ENCODE peak calls at places on chromosomes 13 and 19, in seven cellular contexts. J, U, Y, D, N, I and H are unnamed samples.

GRCh38 chr13:105991131-105991530 is 544.3 kb downstream of the EFNB2 start:
- DNase-seq in J (no peak), Y (no peak), D (no peak), I (no peak), N (no peak), U (no peak), H (no peak)

GRCh38 chr19:9871626-9872338 is 36.7 kb downstream of the PIN1 start:
- DNase-seq in U (no peak), Y (no peak), J (no peak), I (no peak), N (no peak), D (no peak), H (no peak)

GRCh38 chr19:406999-407491 is 1.9 kb downstream of the C2CD4C start:
- DNase-seq in D (no peak), U (no peak), I (peak), N (no peak), J (peak), Y (no peak), H (no peak)

GRCh38 chr19:55440411-55441105 is 2.5 kb downstream of the SHISA7 start:
- DNase-seq in Y (no peak), J (peak), U (no peak), I (no peak), D (peak), N (no peak), H (no peak)

GRCh38 chr13:73492811-73493210 is 434.0 kb downstream of the KLF5 start:
- DNase-seq in U (no peak), Y (no peak), D (no peak), N (no peak), I (no peak), J (no peak), H (no peak)

GRCh38 chr19:7795555-7796161 is 32.6 kb downstream of the CLEC4M start:
- DNase-seq in U (no peak), N (no peak), J (no peak), I (no peak), D (no peak), Y (no peak), H (peak)

GRCh38 chr13:92838786-92839185 is 387.8 kb upstream of the GPC6 start:
- DNase-seq in D (no peak), Y (no peak), I (peak), J (no peak), U (peak), N (no peak), H (peak)

GRCh38 chr13:34655554-34655953 is 286.5 kb upstream of the NBEA start:
- DNase-seq in D (no peak), J (no peak), I (no peak), N (no peak), U (peak), Y (no peak), H (no peak)

GRCh38 chr19:49128545-49129237 is 9.3 kb downstream of the PPFIA3 start:
- DNase-seq in U (no peak), D (no peak), Y (no peak), N (no peak), J (no peak), I (no peak), H (no peak)

GRCh38 chr13:74299688-74300087 is 165.5 kb upstream of the KLF12 start:
- DNase-seq in J (no peak), D (no peak), N (no peak), I (no peak), U (no peak), Y (no peak), H (no peak)

GRCh38 chr19:35549174-35549788 is 3.9 kb downstream of the TMEM147 start:
- DNase-seq in J (peak), I (peak), D (peak), U (peak), Y (peak), N (no peak), H (peak)

DNA sequence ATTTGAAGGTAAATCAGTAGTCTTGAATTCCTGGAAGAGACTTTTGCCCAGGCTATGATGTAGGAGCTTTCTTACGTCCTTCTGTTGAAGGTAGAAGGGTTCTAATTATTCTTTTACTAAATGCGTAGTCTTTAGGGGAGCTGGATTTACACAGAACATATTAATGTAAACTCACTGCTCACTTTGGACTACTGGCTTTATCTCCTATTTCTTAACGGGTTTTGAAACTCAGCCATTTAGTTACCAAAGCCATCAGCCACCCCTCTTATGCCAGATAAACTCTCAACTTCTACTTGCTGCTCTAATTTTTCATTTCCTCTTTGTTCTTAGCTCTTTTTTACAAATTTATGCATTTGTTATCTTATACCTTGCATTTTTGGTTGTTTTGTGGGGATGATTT is 81.5 kb downstream of the FNDC3A start:
- DNase-seq in U (no peak), N (no peak), I (no peak), J (no peak), Y (no peak), D (no peak), H (no peak)
- H3K18ac ChIP-seq in U (no peak), N (no peak), I (no peak), J (no peak), Y (no peak), D (no peak), H (no peak)

GRCh38 chr19:28313633-28314032 is 899.3 kb downstream of the UQCRFS1 start:
- DNase-seq in U (no peak), I (no peak), J (no peak), N (no peak), Y (no peak), D (peak), H (peak)
- H3K18ac ChIP-seq in U (no peak), I (no peak), J (no peak), N (no peak), Y (no peak), D (no peak), H (no peak)

GRCh38 chr13:21014666-21015170 is 46.7 kb downstream of the LATS2 start:
- DNase-seq in N (no peak), D (no peak), J (no peak), Y (no peak), U (peak), I (no peak), H (peak)

GRCh38 chr13:21013682-21014038 is 47.7 kb downstream of the LATS2 start:
- DNase-seq in U (no peak), I (no peak), J (no peak), D (no peak), Y (no peak), N (no peak), H (no peak)

GRCh38 chr13:21014139-21014665 is 47.2 kb downstream of the LATS2 start:
- DNase-seq in U (no peak), Y (no peak), I (no peak), J (no peak), N (no peak), D (no peak), H (no peak)

GRCh38 chr13:21012211-21012610 is 49.2 kb downstream of the LATS2 start:
- DNase-seq in I (no peak), U (peak), Y (no peak), N (no peak), D (no peak), J (peak), H (peak)

DNA sequence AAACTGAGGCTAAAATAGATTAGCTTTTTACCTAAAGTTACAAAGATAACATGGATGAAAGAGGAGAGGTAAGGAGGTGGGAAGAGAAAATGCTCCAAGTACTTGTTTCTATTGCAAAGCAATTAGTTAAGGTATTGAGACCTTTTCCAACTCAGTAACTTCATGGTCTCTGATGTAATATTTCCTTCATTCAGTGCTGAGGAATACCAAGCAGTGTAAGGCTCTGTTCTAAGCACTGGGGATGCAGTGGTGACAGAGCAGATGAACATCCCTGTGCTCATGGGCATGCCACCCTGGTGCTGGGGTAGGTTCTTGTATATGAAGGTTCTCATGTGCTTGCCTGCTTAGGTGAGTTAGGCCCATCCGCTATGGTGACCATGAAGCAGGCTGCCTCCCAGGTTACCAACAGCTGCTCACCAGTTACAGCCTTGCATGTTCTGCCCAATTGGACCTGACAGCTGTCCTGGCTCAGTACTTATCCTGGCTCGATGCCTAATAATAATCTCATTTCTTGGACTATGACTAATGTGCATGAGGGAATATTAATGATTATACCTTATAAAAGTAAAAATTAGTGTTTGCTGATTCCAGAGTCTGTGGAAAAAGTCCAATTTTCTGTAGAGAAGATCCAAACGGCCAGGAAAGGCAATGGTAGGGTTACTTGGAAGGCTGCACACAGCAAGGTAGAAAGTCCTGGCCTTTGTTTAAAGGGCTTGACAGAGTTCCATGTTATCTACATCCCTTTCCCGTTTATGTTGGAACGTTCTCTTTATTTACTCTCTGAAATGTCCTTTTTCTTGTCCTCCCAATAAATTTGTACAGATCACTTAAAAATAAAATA is 48.3 kb downstream of the LATS2 start:
- DNase-seq in Y (no peak), I (no peak), N (no peak), J (no peak), U (no peak), D (no peak), H (no peak)
- H3K18ac ChIP-seq in Y (no peak), I (no peak), N (no peak), J (no peak), U (no peak), D (no peak), H (peak)

DNA sequence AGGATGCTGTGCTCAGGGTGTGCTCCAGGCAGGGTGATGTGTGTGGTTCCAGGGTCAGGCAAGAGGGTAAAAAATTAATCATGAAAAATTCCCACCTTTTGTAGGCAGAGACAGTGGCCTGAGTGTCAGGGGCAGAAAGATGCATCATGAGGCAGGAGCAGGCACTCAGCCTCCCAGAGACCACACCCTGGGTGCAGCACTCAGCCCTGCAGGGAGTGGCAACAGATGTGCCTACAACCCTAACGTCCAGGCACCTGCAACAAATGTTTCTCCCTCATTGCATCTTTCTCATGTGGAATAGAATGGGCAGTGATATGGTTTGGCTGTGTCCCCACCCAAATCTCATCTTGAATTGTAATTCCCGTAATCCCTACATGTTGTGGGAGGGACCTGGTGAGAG is 19.6 kb upstream of the CEACAM1 start:
- DNase-seq in I (no peak), J (no peak), D (no peak), U (no peak), Y (no peak), N (no peak), H (no peak)
- H3K18ac ChIP-seq in I (no peak), J (no peak), D (no peak), U (no peak), Y (no peak), N (no peak), H (no peak)

GRCh38 chr13:89361909-89362308 is 1690.7 kb downstream of the SLITRK5 start:
- DNase-seq in J (no peak), I (peak), D (no peak), Y (no peak), N (no peak), U (peak), H (peak)

DNA sequence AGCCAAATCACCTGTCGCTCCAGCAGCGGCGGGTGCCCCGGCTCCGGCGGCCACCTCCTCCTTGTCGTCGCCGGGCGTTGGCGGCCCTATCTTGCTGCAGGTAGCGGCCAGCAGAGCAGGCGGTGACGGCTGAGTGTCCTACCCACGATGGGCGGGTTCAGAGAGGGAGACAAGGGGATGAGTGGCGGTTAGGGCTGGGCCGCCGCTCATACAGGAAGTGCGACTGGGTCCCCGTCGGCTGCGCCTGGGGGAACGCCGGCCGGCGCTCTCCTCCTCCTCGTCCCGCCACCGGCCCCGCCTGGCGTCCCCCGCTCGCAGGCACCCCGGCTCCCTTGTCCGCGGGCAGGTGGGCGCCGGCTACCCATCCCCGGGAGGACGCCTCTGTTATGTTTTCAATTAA is 1692.0 kb downstream of the SLITRK5 start:
- DNase-seq in N (no peak), D (no peak), U (no peak), I (peak), J (peak), Y (no peak), H (no peak)
- H3K18ac ChIP-seq in N (no peak), D (no peak), U (no peak), I (no peak), J (no peak), Y (no peak), H (no peak)

GRCh38 chr13:28471408-28471807 is 23.5 kb downstream of the FLT1 start:
- DNase-seq in U (no peak), Y (no peak), N (no peak), I (no peak), J (no peak), D (no peak), H (no peak)
- H3K18ac ChIP-seq in U (no peak), Y (no peak), N (no peak), I (no peak), J (no peak), D (no peak), H (no peak)

DNA sequence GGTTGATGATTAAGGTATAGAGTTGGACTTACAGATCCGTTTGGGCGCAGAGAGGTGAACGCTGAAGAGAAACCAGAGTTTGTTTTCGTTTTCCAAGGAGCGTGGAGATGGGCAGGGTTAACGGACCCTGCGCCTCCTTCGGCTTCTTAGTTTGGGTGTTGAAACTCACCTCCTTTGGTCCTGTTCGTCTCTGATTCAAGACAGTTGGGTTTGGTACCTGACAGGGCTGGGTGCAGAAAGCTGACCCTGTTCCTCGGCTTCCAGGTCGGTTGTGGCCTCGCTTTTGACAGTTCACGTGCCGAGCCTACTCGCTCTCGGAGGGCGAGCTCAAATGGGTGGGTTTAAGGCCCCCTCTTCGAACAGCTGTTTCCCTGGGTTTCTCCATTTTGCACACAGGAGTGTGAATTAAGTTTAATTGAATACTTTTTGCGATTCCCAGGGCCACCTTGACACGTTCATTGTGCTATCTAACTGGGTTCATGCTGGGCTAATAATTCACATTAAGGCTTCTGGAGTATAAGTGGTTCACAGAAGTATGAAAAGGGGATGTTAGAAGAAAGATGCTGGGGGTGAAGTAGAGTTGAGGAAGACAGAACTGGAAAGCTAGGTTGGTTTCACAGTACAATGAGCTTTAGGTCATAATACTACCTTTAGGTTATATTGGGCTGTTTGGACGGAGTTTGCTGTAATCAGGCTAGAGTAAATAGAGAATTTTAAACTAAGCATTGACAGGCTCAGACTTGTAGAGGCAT is 642 bp downstream of the USPL1 start:
- DNase-seq in U (peak), D (no peak), N (no peak), J (no peak), Y (peak), I (peak), H (no peak)
- H3K18ac ChIP-seq in U (peak), D (no peak), N (peak), J (no peak), Y (no peak), I (peak), H (peak)

DNA sequence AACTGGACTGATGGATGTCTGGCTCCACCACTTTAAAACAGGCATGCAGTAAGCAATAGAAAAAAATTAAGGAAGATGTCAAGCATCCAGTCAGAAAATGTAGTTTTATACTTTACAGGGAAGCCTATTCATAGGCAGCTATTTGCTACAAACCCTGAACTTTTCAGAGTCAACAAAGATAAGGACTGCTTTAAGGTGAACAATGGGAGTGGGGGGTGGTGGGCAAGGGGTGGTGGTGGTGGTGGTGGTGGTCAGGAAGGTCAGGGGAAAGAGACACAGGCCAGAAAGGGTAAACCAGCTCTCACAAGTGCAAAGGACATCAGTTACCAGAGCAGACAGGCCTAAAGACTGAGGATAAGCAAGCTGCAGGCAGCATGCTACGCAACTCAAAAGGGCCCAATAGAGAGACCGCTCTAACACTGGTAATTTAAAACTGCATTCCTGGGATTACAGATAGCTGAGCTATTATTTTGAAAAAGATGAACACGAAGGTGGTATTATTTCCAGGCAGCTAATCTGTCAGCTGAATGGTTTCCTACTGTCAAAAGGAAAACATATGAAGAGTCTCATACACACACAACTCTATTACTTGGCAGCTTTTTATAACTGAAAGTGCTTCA is 14.8 kb downstream of the BRD4 start:
- DNase-seq in N (no peak), J (no peak), Y (no peak), I (peak), D (no peak), U (no peak), H (peak)
- H3K18ac ChIP-seq in N (no peak), J (no peak), Y (no peak), I (no peak), D (no peak), U (no peak), H (no peak)

GRCh38 chr13:41001695-41002094 is 17.4 kb downstream of the ELF1 start:
- DNase-seq in Y (no peak), D (no peak), J (no peak), N (no peak), U (no peak), I (no peak), H (no peak)
- H3K18ac ChIP-seq in Y (no peak), D (no peak), J (no peak), N (no peak), U (no peak), I (no peak), H (no peak)